ENCODE peak calls at places on chromosomes 11 and 22, in five cellular contexts. B is stomach, X is GM23338, U is thoracic aorta, Y is bronchial epithelial cell. L is an unnamed sample.

GRCh38 chr11:1290052-1291040 is 19.1 kb downstream of the TOLLIP start:
- DNase-seq in B (no peak), X (no peak), U (no peak), Y (no peak), L (no peak)

GRCh38 chr11:96086111-96086510 is 162.2 kb upstream of the MTMR2 start:
- DNase-seq in B (no peak), X (no peak), U (no peak), Y (no peak), L (no peak)

GRCh38 chr11:2975594-2975993 is 16.5 kb downstream of the NAP1L4 start:
- DNase-seq in B (peak; percentile 32), X (peak; percentile 53), U (no peak), Y (peak; percentile 47), L (no peak)

GRCh38 chr11:12287374-12288211 is 89.8 kb upstream of the PARVA start:
- DNase-seq in B (peak; percentile 26), X (peak; percentile 80), U (peak; percentile 91), Y (peak; percentile 94), L (peak; percentile 87)

GRCh38 chr11:8108430-8108829 is 27.4 kb downstream of the TUB start:
- DNase-seq in B (no peak), X (no peak), U (no peak), Y (no peak), L (no peak)

GRCh38 chr11:32307449-32307848 is 127.9 kb downstream of the WT1 start:
- DNase-seq in B (no peak), X (no peak), U (no peak), Y (no peak), L (no peak)

GRCh38 chr11:1258401-1259075 is 35.7 kb downstream of the MUC5B start:
- DNase-seq in B (no peak), X (no peak), U (no peak), Y (no peak), L (no peak)

GRCh38 chr11:28228196-28228595 is 120.0 kb downstream of the METTL15 start:
- DNase-seq in B (no peak), X (no peak), U (no peak), Y (peak; percentile 31), L (no peak)

GRCh38 chr11:11451501-11452005 is 98.5 kb upstream of the CSNK2A3 start:
- DNase-seq in B (no peak), X (no peak), U (no peak), Y (peak; percentile 49), L (no peak)

GRCh38 chr11:128388182-128388815 is 199.1 kb downstream of the ETS1 start:
- DNase-seq in B (no peak), X (no peak), U (no peak), Y (no peak), L (no peak)

GRCh38 chr11:115577701-115578100 is 73.5 kb upstream of the CADM1 start:
- DNase-seq in B (no peak), X (no peak), U (no peak), Y (no peak), L (no peak)

GRCh38 chr11:19313140-19313539 is 72.4 kb upstream of the E2F8 start:
- DNase-seq in B (no peak), X (no peak), U (no peak), Y (no peak), L (no peak)

GRCh38 chr22:47130883-47131610 is 368.6 kb downstream of the TBC1D22A start:
- DNase-seq in B (no peak), X (no peak), U (no peak), Y (no peak), L (no peak)

GRCh38 chr11:128757886-128758612 is 64.2 kb downstream of the FLI1 start:
- DNase-seq in B (no peak), X (no peak), U (no peak), Y (no peak), L (no peak)

GRCh38 chr11:66567787-66568123 is 651 bp downstream of the CTSF start:
- DNase-seq in B (no peak), X (no peak), U (no peak), Y (no peak), L (no peak)

GRCh38 chr11:23723861-23724260 is 773.0 kb upstream of the LUZP2 start:
- DNase-seq in B (no peak), X (no peak), U (no peak), Y (peak; percentile 89), L (no peak)

GRCh38 chr11:36389811-36390210 is 93.7 kb downstream of the PRR5L start:
- DNase-seq in B (no peak), X (no peak), U (no peak), Y (no peak), L (no peak)

GRCh38 chr22:37212174-37212906 is at the start of gene SSTR3:
- DNase-seq in B (no peak), X (peak; percentile 59), U (no peak), Y (no peak), L (no peak)

GRCh38 chr22:43228330-43228729 is 41.4 kb upstream of the TTLL12 start:
- DNase-seq in B (peak; percentile 43), X (peak; percentile 88), U (no peak), Y (no peak), L (no peak)

GRCh38 chr11:7936615-7937014 is 4.9 kb downstream of the OR10A3 start:
- DNase-seq in B (peak; percentile 92), X (no peak), U (no peak), Y (peak; percentile 79), L (no peak)

GRCh38 chr11:69656536-69657455 is 15.8 kb downstream of the CCND1 start:
- DNase-seq in B (no peak), X (no peak), U (no peak), Y (peak; percentile 71), L (no peak)

GRCh38 chr11:44275961-44276550 is 33.9 kb downstream of the ALX4 start:
- DNase-seq in B (no peak), X (no peak), U (no peak), Y (no peak), L (no peak)

GRCh38 chr22:17243524-17243923 is 24.3 kb upstream of the ADA2 start:
- DNase-seq in B (no peak), X (no peak), U (no peak), Y (peak; percentile 19), L (no peak)

GRCh38 chr11:1854949-1855885 is 2.3 kb downstream of the LSP1 start:
- DNase-seq in B (no peak), X (no peak), U (no peak), Y (no peak), L (no peak)

GRCh38 chr11:37804666-37805065 is 1206.6 kb upstream of the RAG2 start:
- DNase-seq in B (no peak), X (no peak), U (no peak), Y (no peak), L (no peak)

GRCh38 chr11:75245356-75246005 is 4.9 kb downstream of the TPBGL start:
- DNase-seq in B (peak; percentile 8), X (peak; percentile 72), U (no peak), Y (no peak), L (no peak)

GRCh38 chr11:99325807-99326206 is 305.1 kb downstream of the CNTN5 start:
- DNase-seq in B (no peak), X (no peak), U (no peak), Y (peak; percentile 64), L (no peak)

GRCh38 chr11:102111011-102111786 is 952 bp downstream of the YAP1 start:
- DNase-seq in B (peak; percentile 79), X (peak; percentile 94), U (peak; percentile 30), Y (peak; percentile 58), L (no peak)

GRCh38 chr22:44088976-44089570 is 65.0 kb downstream of the PARVB start:
- DNase-seq in B (no peak), X (no peak), U (no peak), Y (peak; percentile 76), L (peak; percentile 26)

GRCh38 chr22:31250740-31251330 is 38.7 kb downstream of the LIMK2 start:
- DNase-seq in B (no peak), X (no peak), U (no peak), Y (peak; percentile 62), L (no peak)

GRCh38 chr22:26499188-26499703 is 13.0 kb downstream of the TFIP11 start:
- DNase-seq in B (no peak), X (no peak), U (no peak), Y (no peak), L (no peak)
- H3K36me3 ChIP-seq in B (peaks cover 100% of the 10 kb centered on the region), X (peaks cover 64% of the 10 kb centered on the region), U (peaks cover 80% of the 10 kb centered on the region), Y (peaks cover 33% of the 10 kb centered on the region), L (peaks cover 30% of the 10 kb centered on the region)

GRCh38 chr11:63602296-63602695 is 11.9 kb downstream of the PLAAT3 start:
- DNase-seq in B (no peak), X (no peak), U (no peak), Y (no peak), L (no peak)
- H3K4me3 ChIP-seq in B (no peak overlapping the region), X (no peak overlapping the region), U (peak overlapping the region; percentile 33), Y (no peak overlapping the region), L (no peak overlapping the region)

DNA sequence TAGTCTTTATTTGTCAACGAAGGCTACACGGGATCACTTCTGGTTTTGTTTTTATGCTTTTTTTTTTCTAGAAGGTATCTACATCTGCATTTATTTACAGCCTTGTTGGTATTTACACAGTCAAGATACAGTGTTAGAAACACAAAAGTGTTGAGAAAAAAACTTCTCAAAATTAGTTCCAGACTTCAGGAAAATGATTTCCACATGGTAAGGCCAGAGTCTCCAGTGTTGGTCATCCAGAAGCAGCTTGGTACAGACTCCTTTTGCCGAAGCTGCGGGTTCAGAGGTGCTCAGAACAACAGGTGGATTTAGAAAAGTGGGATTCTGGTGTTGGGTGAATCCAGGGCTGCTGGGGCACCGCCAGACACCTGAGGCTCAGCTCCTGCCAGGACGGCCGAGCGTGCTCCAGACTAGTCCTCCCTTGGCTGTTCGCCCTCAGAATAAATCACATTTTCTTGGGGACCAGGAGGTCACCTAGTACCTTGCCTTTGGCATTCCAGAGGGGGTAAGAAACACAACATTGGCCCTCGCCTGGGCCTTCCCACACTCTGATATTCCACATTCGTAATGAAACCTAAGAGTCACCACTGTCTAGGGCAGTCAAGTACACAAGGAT is 78.7 kb upstream of the NARS2 start:
- DNase-seq in B (no peak), X (no peak), U (no peak), Y (no peak), L (no peak)
- H3K36me3 ChIP-seq in B (peaks cover 5% of the 10 kb centered on the region), X (no peaks in the 10 kb centered on the region), U (no peaks in the 10 kb centered on the region), Y (no peaks in the 10 kb centered on the region), L (no peaks in the 10 kb centered on the region)

GRCh38 chr22:46079093-46079860 is 71.0 kb upstream of the PPARA start:
- DNase-seq in B (peak; percentile 24), X (no peak), U (no peak), Y (no peak), L (no peak)
- H3K4me3 ChIP-seq in B (peak overlapping the region; percentile 76), X (no peak overlapping the region), U (peak overlapping the region; percentile 86), Y (no peak overlapping the region), L (peak overlapping the region; percentile 98)

GRCh38 chr22:19136915-19137314 is 5.8 kb downstream of the TSSK2 start:
- DNase-seq in B (no peak), X (no peak), U (no peak), Y (no peak), L (no peak)
- H3K36me3 ChIP-seq in B (peaks cover 100% of the 10 kb centered on the region), X (peaks cover 6% of the 10 kb centered on the region), U (peaks cover 79% of the 10 kb centered on the region), Y (peaks cover 46% of the 10 kb centered on the region), L (peaks cover 57% of the 10 kb centered on the region)

GRCh38 chr11:6420677-6421076 is 1.8 kb upstream of the APBB1 start:
- DNase-seq in B (no peak), X (no peak), U (no peak), Y (no peak), L (no peak)

GRCh38 chr11:6414874-6415328 is 4.0 kb downstream of the APBB1 start:
- DNase-seq in B (no peak), X (no peak), U (no peak), Y (no peak), L (no peak)

GRCh38 chr11:6413791-6414231 is 5.1 kb downstream of the APBB1 start:
- DNase-seq in B (no peak), X (no peak), U (no peak), Y (no peak), L (no peak)

GRCh38 chr11:6418958-6419611 is at the start of gene APBB1:
- DNase-seq in B (peak; percentile 67), X (peak; percentile 87), U (no peak), Y (no peak), L (no peak)

GRCh38 chr11:6418199-6418957 is 516 bp downstream of the APBB1 start:
- DNase-seq in B (no peak), X (peak; percentile 76), U (no peak), Y (no peak), L (no peak)
- H3K4me3 ChIP-seq in B (peak overlapping the region; percentile 96), X (peak overlapping the region; percentile 96), U (peak overlapping the region; percentile 97), Y (peak overlapping the region; percentile 56), L (peak overlapping the region; percentile 87)

L was measured in BJ.